ENCODE peak calls at places on chromosomes 16 and 17, in ten cellular contexts. One of them, this sample, is unnamed.

GRCh38 chr16:29996773-29997250 is 771 bp downstream of the INO80E start:
- DNase-seq in uterus: no peak
- DNase-seq in GM12891: no peak
- DNase-seq in ovary: no peak
- DNase-seq in heart left ventricle: no peak
- DNase-seq in transverse colon: no peak
- DNase-seq in upper lobe of left lung: no peak
- DNase-seq in GM12892: no peak
- DNase-seq in A549: no peak
- DNase-seq in adrenal gland: no peak
- DNase-seq in this sample: no peak

GRCh38 chr17:36611345-36612072 is 10.1 kb downstream of the MRM1 start:
- DNase-seq in uterus: no peak
- DNase-seq in GM12891: no peak
- DNase-seq in ovary: no peak
- DNase-seq in heart left ventricle: no peak
- DNase-seq in transverse colon: no peak
- DNase-seq in upper lobe of left lung: no peak
- DNase-seq in GM12892: no peak
- DNase-seq in A549: no peak
- DNase-seq in adrenal gland: peak
- DNase-seq in this sample: no peak

GRCh38 chr17:28225271-28225670 is 93.7 kb upstream of the TMEM97 start:
- DNase-seq in uterus: no peak
- DNase-seq in GM12891: no peak
- DNase-seq in ovary: no peak
- DNase-seq in heart left ventricle: peak
- DNase-seq in transverse colon: no peak
- DNase-seq in upper lobe of left lung: no peak
- DNase-seq in GM12892: no peak
- DNase-seq in A549: no peak
- DNase-seq in adrenal gland: no peak
- DNase-seq in this sample: no peak

GRCh38 chr17:42333053-42333452 is 44.8 kb downstream of the STAT5A start:
- DNase-seq in uterus: no peak
- DNase-seq in GM12891: no peak
- DNase-seq in ovary: no peak
- DNase-seq in heart left ventricle: no peak
- DNase-seq in transverse colon: no peak
- DNase-seq in upper lobe of left lung: no peak
- DNase-seq in GM12892: no peak
- DNase-seq in A549: no peak
- DNase-seq in adrenal gland: no peak
- DNase-seq in this sample: no peak

GRCh38 chr17:79002796-79003593 is 6.6 kb downstream of the CANT1 start:
- DNase-seq in uterus: peak
- DNase-seq in GM12891: no peak
- DNase-seq in ovary: no peak
- DNase-seq in heart left ventricle: no peak
- DNase-seq in transverse colon: no peak
- DNase-seq in upper lobe of left lung: no peak
- DNase-seq in GM12892: no peak
- DNase-seq in A549: no peak
- DNase-seq in adrenal gland: peak
- DNase-seq in this sample: no peak

GRCh38 chr16:28876016-28876659 is 2.1 kb upstream of the ATP2A1 start:
- DNase-seq in uterus: no peak
- DNase-seq in GM12891: no peak
- DNase-seq in ovary: no peak
- DNase-seq in heart left ventricle: no peak
- DNase-seq in transverse colon: no peak
- DNase-seq in upper lobe of left lung: no peak
- DNase-seq in GM12892: no peak
- DNase-seq in A549: no peak
- DNase-seq in adrenal gland: no peak
- DNase-seq in this sample: no peak

GRCh38 chr17:40251576-40251975 is 32.5 kb downstream of the WIPF2 start:
- DNase-seq in uterus: peak
- DNase-seq in GM12891: no peak
- DNase-seq in ovary: no peak
- DNase-seq in heart left ventricle: no peak
- DNase-seq in transverse colon: peak
- DNase-seq in upper lobe of left lung: no peak
- DNase-seq in GM12892: no peak
- DNase-seq in A549: peak
- DNase-seq in adrenal gland: peak
- DNase-seq in this sample: peak

GRCh38 chr16:16042076-16042475 is 92.7 kb downstream of the ABCC1 start:
- DNase-seq in uterus: no peak
- DNase-seq in GM12891: no peak
- DNase-seq in ovary: no peak
- DNase-seq in heart left ventricle: peak
- DNase-seq in transverse colon: no peak
- DNase-seq in upper lobe of left lung: no peak
- DNase-seq in GM12892: no peak
- DNase-seq in A549: no peak
- DNase-seq in adrenal gland: peak
- DNase-seq in this sample: peak

GRCh38 chr16:87487361-87487924 is 5.4 kb downstream of the ZCCHC14 start:
- DNase-seq in uterus: no peak
- DNase-seq in GM12891: no peak
- DNase-seq in ovary: no peak
- DNase-seq in heart left ventricle: peak
- DNase-seq in transverse colon: peak
- DNase-seq in upper lobe of left lung: peak
- DNase-seq in GM12892: no peak
- DNase-seq in A549: no peak
- DNase-seq in adrenal gland: peak
- DNase-seq in this sample: no peak

GRCh38 chr17:77741109-77741508 is 217.4 kb upstream of the TNRC6C start:
- DNase-seq in uterus: no peak
- DNase-seq in GM12891: no peak
- DNase-seq in ovary: no peak
- DNase-seq in heart left ventricle: no peak
- DNase-seq in transverse colon: no peak
- DNase-seq in upper lobe of left lung: no peak
- DNase-seq in GM12892: no peak
- DNase-seq in A549: no peak
- DNase-seq in adrenal gland: no peak
- DNase-seq in this sample: no peak

GRCh38 chr16:85158702-85159225 is 46.5 kb upstream of the CIBAR2 start:
- DNase-seq in uterus: no peak
- DNase-seq in GM12891: no peak
- DNase-seq in ovary: no peak
- DNase-seq in heart left ventricle: no peak
- DNase-seq in transverse colon: no peak
- DNase-seq in upper lobe of left lung: no peak
- DNase-seq in GM12892: no peak
- DNase-seq in A549: no peak
- DNase-seq in adrenal gland: no peak
- DNase-seq in this sample: no peak

DNA sequence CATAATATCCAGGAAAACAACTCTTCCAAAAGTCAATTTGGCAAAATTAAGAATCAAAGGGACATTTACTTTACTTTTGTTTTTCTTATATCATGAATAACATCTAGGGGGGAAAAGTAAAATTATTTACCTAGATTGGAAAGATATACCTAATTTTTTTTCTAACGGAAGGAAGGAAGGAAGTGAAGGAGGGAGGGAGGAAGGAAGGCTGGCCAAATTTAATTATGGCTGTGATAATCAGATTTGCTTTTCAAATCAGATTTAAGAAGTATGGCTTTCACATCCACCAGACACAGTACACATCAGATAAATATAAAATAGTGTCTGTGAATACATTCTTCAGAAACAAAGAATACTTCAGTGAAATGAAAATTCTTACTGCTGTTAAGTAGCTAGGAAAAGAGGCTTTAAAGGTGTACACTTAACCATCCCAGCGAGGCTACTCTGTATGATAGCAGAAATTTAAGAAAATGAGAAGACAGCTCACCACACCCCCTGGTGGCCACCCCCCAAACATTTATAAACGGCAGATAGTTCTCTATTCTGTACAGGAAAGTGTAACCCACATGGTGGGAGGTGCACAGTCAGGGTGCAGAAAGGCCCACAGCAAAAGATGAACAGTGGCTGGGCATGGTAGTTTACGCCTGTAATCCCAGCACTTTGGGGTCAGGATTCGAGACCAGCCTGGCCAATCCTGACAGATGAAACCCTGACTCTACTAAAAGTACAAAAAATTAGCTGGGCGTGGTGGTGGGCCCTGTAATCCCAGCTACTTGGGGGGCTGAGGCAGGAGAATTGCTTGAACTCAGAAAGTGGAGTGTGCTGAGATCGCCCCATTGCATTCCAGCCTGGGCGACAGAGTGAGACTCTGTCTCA is 150.9 kb downstream of the SSH2 start:
- DNase-seq in uterus: peak
- DNase-seq in GM12891: peak
- DNase-seq in ovary: peak
- DNase-seq in heart left ventricle: peak
- DNase-seq in transverse colon: peak
- DNase-seq in upper lobe of left lung: no peak
- DNase-seq in GM12892: peak
- DNase-seq in A549: peak
- DNase-seq in adrenal gland: peak
- DNase-seq in this sample: peak
- TF ChIP-seq POLR2A in uterus: no peak
- TF ChIP-seq POLR2A in GM12891: no peak
- TF ChIP-seq POLR2A in ovary: no peak
- TF ChIP-seq POLR2A in heart left ventricle: no peak
- TF ChIP-seq POLR2A in transverse colon: no peak
- TF ChIP-seq POLR2A in upper lobe of left lung: no peak
- TF ChIP-seq POLR2A in GM12892: no peak
- TF ChIP-seq POLR2A in A549: no peak
- TF ChIP-seq POLR2A in adrenal gland: no peak
- TF ChIP-seq POLR2A in this sample: no peak

DNA sequence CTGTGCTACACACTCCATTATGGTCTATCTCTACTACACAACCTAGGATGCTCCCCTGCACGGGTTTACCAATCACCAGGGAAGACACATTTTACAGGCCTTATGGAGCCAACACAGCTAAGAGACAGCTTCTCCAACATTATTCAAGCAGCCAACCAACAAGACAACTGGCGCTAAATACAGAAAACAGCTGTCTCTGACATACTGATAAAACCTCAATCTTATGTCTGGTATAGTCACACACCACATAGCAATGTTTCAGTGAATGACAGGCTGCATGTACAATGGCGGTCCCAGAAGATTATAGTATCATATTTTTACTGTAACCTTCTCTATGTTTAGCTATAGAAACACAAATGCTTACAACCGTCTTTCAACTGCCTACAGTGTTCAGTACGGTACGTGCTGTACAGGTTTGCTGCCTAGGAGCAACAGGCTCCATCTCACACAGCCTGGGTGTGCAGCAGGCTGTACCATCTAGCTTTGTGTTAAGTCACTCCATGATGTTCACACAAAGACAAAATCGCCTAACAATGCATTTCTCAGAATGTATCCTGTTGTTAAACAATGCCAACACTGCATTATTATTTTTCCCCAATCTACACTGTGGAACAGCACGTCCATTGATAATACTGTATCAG is 10.9 kb downstream of the USP22 start:
- DNase-seq in uterus: no peak
- DNase-seq in GM12891: no peak
- DNase-seq in ovary: no peak
- DNase-seq in heart left ventricle: no peak
- DNase-seq in transverse colon: no peak
- DNase-seq in upper lobe of left lung: no peak
- DNase-seq in GM12892: no peak
- DNase-seq in A549: no peak
- DNase-seq in adrenal gland: no peak
- DNase-seq in this sample: no peak
- TF ChIP-seq POLR2A in uterus: no peak
- TF ChIP-seq POLR2A in GM12891: peak
- TF ChIP-seq POLR2A in ovary: no peak
- TF ChIP-seq POLR2A in heart left ventricle: no peak
- TF ChIP-seq POLR2A in transverse colon: no peak
- TF ChIP-seq POLR2A in upper lobe of left lung: no peak
- TF ChIP-seq POLR2A in GM12892: peak
- TF ChIP-seq POLR2A in A549: no peak
- TF ChIP-seq POLR2A in adrenal gland: no peak
- TF ChIP-seq POLR2A in this sample: no peak

GRCh38 chr17:80414803-80415625 is at the start of gene ENDOV:
- DNase-seq in uterus: peak
- DNase-seq in GM12891: peak
- DNase-seq in ovary: peak
- DNase-seq in heart left ventricle: peak
- DNase-seq in transverse colon: peak
- DNase-seq in upper lobe of left lung: peak
- DNase-seq in GM12892: peak
- DNase-seq in A549: peak
- DNase-seq in adrenal gland: peak
- DNase-seq in this sample: peak
- TF ChIP-seq POLR2A in uterus: peak
- TF ChIP-seq POLR2A in GM12891: peak
- TF ChIP-seq POLR2A in ovary: peak
- TF ChIP-seq POLR2A in heart left ventricle: no peak
- TF ChIP-seq POLR2A in transverse colon: peak
- TF ChIP-seq POLR2A in upper lobe of left lung: no peak
- TF ChIP-seq POLR2A in GM12892: peak
- TF ChIP-seq POLR2A in A549: peak
- TF ChIP-seq POLR2A in adrenal gland: peak
- TF ChIP-seq POLR2A in this sample: peak

GRCh38 chr17:82082456-82082855 is 15.6 kb downstream of the FASN start:
- DNase-seq in uterus: no peak
- DNase-seq in GM12891: no peak
- DNase-seq in ovary: no peak
- DNase-seq in heart left ventricle: no peak
- DNase-seq in transverse colon: no peak
- DNase-seq in upper lobe of left lung: peak
- DNase-seq in GM12892: no peak
- DNase-seq in A549: no peak
- DNase-seq in adrenal gland: no peak
- DNase-seq in this sample: no peak

GRCh38 chr17:82080048-82080788 is 14.6 kb upstream of the DUS1L start:
- DNase-seq in uterus: no peak
- DNase-seq in GM12891: no peak
- DNase-seq in ovary: no peak
- DNase-seq in heart left ventricle: no peak
- DNase-seq in transverse colon: no peak
- DNase-seq in upper lobe of left lung: peak
- DNase-seq in GM12892: no peak
- DNase-seq in A549: no peak
- DNase-seq in adrenal gland: no peak
- DNase-seq in this sample: no peak

GRCh38 chr17:82080789-82081464 is 15.3 kb upstream of the DUS1L start:
- DNase-seq in uterus: no peak
- DNase-seq in GM12891: no peak
- DNase-seq in ovary: no peak
- DNase-seq in heart left ventricle: no peak
- DNase-seq in transverse colon: no peak
- DNase-seq in upper lobe of left lung: peak
- DNase-seq in GM12892: no peak
- DNase-seq in A549: no peak
- DNase-seq in adrenal gland: no peak
- DNase-seq in this sample: no peak

GRCh38 chr17:82081966-82082365 is 16.1 kb downstream of the FASN start:
- DNase-seq in uterus: no peak
- DNase-seq in GM12891: no peak
- DNase-seq in ovary: no peak
- DNase-seq in heart left ventricle: no peak
- DNase-seq in transverse colon: no peak
- DNase-seq in upper lobe of left lung: peak
- DNase-seq in GM12892: no peak
- DNase-seq in A549: no peak
- DNase-seq in adrenal gland: no peak
- DNase-seq in this sample: no peak

GRCh38 chr17:82081546-82081945 is 15.9 kb upstream of the DUS1L start:
- DNase-seq in uterus: no peak
- DNase-seq in GM12891: no peak
- DNase-seq in ovary: no peak
- DNase-seq in heart left ventricle: no peak
- DNase-seq in transverse colon: no peak
- DNase-seq in upper lobe of left lung: peak
- DNase-seq in GM12892: no peak
- DNase-seq in A549: no peak
- DNase-seq in adrenal gland: no peak
- DNase-seq in this sample: no peak
- TF ChIP-seq POLR2A in uterus: no peak
- TF ChIP-seq POLR2A in GM12891: no peak
- TF ChIP-seq POLR2A in ovary: no peak
- TF ChIP-seq POLR2A in heart left ventricle: no peak
- TF ChIP-seq POLR2A in transverse colon: no peak
- TF ChIP-seq POLR2A in upper lobe of left lung: no peak
- TF ChIP-seq POLR2A in GM12892: no peak
- TF ChIP-seq POLR2A in A549: no peak
- TF ChIP-seq POLR2A in adrenal gland: no peak
- TF ChIP-seq POLR2A in this sample: no peak